ENCODE peak calls at places on chromosomes 6 and 20, in six cellular contexts. O is fibroblast of mammary gland, P is tibial artery, U is heart right ventricle, R is K562, C is Peyer's patch. M is an unnamed sample.

GRCh38 chr6:169985121-169986015 is 233.9 kb downstream of the ERMARD start:
- DNase-seq in C (no peak), O (no peak), U (no peak), P (peak; percentile 47), R (no peak), M (no peak)

GRCh38 chr6:2875840-2876207 is 27.3 kb downstream of the SERPINB9 start:
- DNase-seq in C (peak; percentile 75), U (peak; percentile 43), P (no peak), O (no peak), R (no peak), M (no peak)

GRCh38 chr20:58981564-58982364 is 708 bp downstream of the NELFCD start:
- DNase-seq in C (peak; percentile 17), P (no peak), U (no peak), O (peak; percentile 25), R (peak; percentile 54), M (peak; percentile 33)

GRCh38 chr6:170068496-170068895 is 222.4 kb downstream of the DLL1 start:
- DNase-seq in O (no peak), P (peak; percentile 53), R (no peak), U (no peak), C (no peak), M (no peak)

GRCh38 chr6:144857086-144857485 is 572.0 kb downstream of the UTRN start:
- DNase-seq in P (no peak), R (no peak), C (no peak), O (no peak), U (no peak), M (no peak)

GRCh38 chr6:25277857-25278256 is 1.3 kb upstream of the CARMIL1 start:
- DNase-seq in C (no peak), U (no peak), R (no peak), P (no peak), O (no peak), M (no peak)

GRCh38 chr6:33428891-33429744 is 9.3 kb downstream of the SYNGAP1 start:
- DNase-seq in P (peak; percentile 58), R (peak; percentile 33), C (no peak), U (no peak), O (no peak), M (no peak)

GRCh38 chr20:12293900-12294299 is 376.2 kb downstream of the BTBD3 start:
- DNase-seq in R (no peak), U (no peak), P (no peak), O (no peak), C (no peak), M (no peak)

GRCh38 chr20:16865406-16865805 is 117.2 kb downstream of the OTOR start:
- DNase-seq in P (no peak), U (no peak), R (no peak), C (no peak), O (no peak), M (no peak)

GRCh38 chr6:44661221-44661609 is 273.7 kb downstream of the CDC5L start:
- DNase-seq in P (no peak), O (no peak), R (no peak), U (no peak), C (no peak), M (peak; percentile 92)

GRCh38 chr20:17794400-17794799 is 94.6 kb downstream of the BANF2 start:
- DNase-seq in R (no peak), U (no peak), P (peak; percentile 73), O (no peak), C (no peak), M (no peak)

GRCh38 chr6:112253842-112254816 is at the start of gene LAMA4:
- DNase-seq in C (no peak), O (peak; percentile 88), U (peak; percentile 72), R (no peak), P (peak; percentile 72), M (peak; percentile 31)

GRCh38 chr6:49849121-49849907 is 17.0 kb downstream of the CRISP1 start:
- DNase-seq in P (no peak), O (peak; percentile 59), U (no peak), C (no peak), R (peak; percentile 76), M (peak; percentile 61)

GRCh38 chr6:90668141-90668540 is 81.3 kb upstream of the MAP3K7 start:
- DNase-seq in P (no peak), C (no peak), U (no peak), R (no peak), O (no peak), M (no peak)

GRCh38 chr6:37850728-37851285 is 31.3 kb downstream of the ZFAND3 start:
- DNase-seq in C (no peak), U (no peak), P (no peak), O (no peak), R (no peak), M (no peak)

GRCh38 chr6:168016756-168017525 is 19.5 kb downstream of the KIF25 start:
- DNase-seq in P (no peak), R (no peak), U (no peak), C (no peak), O (no peak), M (peak; percentile 67)

GRCh38 chr6:12138936-12139335 is 126.8 kb downstream of the HIVEP1 start:
- DNase-seq in P (no peak), R (no peak), C (no peak), U (no peak), O (no peak), M (no peak)

GRCh38 chr6:159043236-159043635 is 1.6 kb downstream of the TAGAP start:
- DNase-seq in P (no peak), O (no peak), R (no peak), U (no peak), C (no peak), M (no peak)

GRCh38 chr6:159043986-159044385 is 805 bp downstream of the TAGAP start:
- DNase-seq in O (no peak), R (no peak), U (no peak), P (no peak), C (no peak), M (no peak)

GRCh38 chr6:159042824-159043181 is 2.0 kb downstream of the TAGAP start:
- DNase-seq in O (no peak), C (no peak), R (no peak), P (no peak), U (no peak), M (no peak)

GRCh38 chr6:159041181-159041580 is 3.6 kb downstream of the TAGAP start:
- DNase-seq in O (no peak), U (no peak), P (no peak), R (no peak), C (no peak), M (no peak)

DNA sequence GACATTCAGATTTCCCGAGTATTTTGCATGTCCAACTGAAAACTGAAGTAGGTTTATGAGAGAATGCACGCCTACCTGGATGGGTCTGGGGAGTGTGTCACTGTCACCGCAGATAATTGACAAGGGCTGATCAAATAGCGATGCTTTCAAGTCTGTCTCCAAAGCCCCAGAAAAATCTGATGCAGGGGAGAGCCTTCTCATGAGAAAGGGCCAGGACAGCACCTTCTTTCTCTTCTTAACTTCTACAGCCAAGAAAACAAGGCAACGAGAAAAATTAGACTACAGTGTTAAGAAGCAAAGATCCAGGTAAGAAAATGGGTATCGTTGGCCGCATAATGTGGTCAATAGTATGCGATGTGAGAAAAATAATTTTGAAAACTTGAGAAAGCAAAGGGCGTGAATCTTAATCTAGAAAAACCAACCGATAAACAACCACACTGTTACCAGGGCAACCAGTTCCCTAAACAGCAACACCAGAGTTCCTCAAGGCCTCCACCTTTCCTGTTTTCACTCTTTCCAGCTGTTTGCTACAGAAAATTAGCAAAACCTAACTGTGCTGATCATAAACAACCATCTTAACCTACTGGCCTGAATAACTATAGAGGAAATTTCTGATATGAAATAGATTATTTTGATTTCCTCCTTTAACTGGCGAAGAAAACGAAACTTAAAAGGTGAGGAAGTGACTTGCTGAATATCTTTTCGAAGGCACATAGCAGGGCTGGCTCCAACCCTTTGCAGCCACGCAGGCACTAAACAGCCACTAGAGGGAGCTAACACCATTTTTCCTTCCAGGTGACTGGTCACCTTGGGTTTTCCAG is 2.6 kb downstream of the TAGAP start:
- DNase-seq in P (no peak), U (no peak), C (peak; percentile 63), R (peak; percentile 80), O (peak; percentile 57), M (peak; percentile 85)
- H3K4me3 ChIP-seq in P (no peak overlapping the region), U (no peak overlapping the region), C (peak overlapping the region; percentile 3), R (no peak overlapping the region), O (no peak overlapping the region), M (no peak overlapping the region)

DNA sequence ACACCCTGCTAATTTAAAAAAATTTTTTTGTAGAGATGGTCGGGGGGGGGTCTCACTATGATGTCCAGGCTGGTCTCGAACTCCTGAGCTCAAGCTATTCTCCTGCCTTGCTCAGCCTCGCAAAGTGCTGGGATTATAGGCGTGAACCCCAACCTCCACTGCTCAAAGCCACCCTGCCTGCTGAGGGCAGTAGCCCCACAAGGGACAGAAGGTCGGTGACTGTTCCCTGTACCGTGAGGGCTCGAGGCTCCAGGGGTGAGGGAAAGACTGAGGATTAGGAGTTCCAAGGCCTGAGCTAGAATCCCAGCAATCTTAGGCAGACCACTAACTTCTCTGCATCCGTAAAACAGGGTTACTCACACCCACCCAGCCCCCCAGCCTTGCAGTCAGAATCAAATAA is 51.1 kb downstream of the CPNE5 start:
- DNase-seq in P (no peak), O (no peak), R (no peak), C (no peak), U (no peak), M (no peak)
- TF ChIP-seq CTCF in P (no peak), O (no peak), R (no peak), C (no peak), U (no peak), M (no peak)

DNA sequence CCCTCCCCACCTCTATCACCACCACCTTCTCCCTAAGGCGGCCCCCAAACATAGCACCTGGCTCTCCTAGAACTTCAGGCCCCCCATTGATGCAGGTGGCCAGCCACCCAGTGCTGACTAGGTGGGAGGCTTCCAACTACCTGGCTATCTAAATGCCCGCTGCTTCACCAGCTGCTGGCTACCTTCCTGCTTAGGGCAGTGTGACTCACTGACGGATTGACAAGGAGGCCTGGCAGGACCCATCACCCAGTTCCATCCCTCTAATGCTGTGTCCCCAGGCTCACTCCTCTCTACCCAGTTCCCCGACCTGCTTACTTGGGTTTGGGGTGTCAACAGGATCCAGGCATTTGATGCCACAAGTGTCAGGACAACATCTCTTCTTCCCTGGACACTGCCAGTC is 1.1 kb downstream of the SLPI start:
- DNase-seq in P (no peak), U (no peak), R (no peak), C (no peak), O (no peak), M (peak; percentile 58)
- H3K4me3 ChIP-seq in P (no peak overlapping the region), U (no peak overlapping the region), R (no peak overlapping the region), C (no peak overlapping the region), O (no peak overlapping the region), M (peak overlapping the region; percentile 63)

DNA sequence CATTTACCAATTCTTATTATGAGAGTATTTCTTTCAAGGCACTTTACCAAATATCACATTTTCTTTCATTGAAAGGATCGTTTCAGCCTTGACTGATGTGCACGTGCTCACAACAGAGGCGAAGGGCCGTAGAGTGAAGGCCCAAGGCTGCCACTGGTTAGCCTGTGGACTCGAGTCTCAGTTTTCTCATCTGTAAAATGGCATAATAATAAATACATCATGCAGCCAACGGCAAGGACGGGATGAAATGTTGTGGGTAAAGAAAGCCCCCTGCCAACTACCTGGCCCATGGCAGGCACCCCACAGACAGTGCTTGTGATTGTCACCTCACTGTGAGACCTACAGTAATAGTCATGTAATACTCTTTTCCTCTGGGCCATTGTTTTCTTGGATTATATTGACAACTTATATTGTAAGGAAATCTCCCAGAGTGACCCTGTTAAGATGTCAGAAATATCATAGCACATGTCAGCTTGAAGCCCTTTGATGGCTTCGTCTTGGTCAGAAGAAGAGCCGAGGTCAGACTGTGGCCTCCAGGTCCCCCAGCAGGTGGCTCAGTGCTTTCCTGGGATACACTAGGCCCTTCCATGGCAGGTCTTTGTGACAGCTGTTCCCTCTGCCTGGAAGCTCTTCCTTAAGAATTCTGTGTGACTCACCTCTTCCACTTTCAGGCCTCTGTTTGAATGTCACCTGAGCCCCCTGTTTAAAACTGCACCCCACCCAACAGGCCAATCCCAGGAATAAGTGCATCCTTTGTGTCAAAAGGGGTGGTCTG is 36.3 kb downstream of the FAM50B start:
- DNase-seq in P (no peak), O (no peak), C (no peak), U (no peak), R (peak; percentile 36), M (no peak)
- TF ChIP-seq CTCF in P (no peak), O (peak; percentile 23), C (peak; percentile 41), U (peak; percentile 25), R (peak; percentile 65), M (peak; percentile 23)

GRCh38 chr20:25309395-25310267 is 61.7 kb downstream of the PYGB start:
- DNase-seq in O (peak; percentile 97), R (peak; percentile 79), C (no peak), P (peak; percentile 73), U (no peak), M (peak; percentile 86)
- H3K4me3 ChIP-seq in O (peak overlapping the region; percentile 29), R (peak overlapping the region; percentile 6), C (peak overlapping the region; percentile 25), P (no peak overlapping the region), U (no peak overlapping the region), M (no peak overlapping the region)